ENCODE peak calls at places on chromosomes 16 and 17, in nine cellular contexts. One of them, this sample, is unnamed.

GRCh38 chr16:12588510-12588909 is 215.2 kb downstream of the CPPED1 start:
- DNase-seq in HFF-Myc: no peak
- DNase-seq in left lung: no peak
- DNase-seq in HCT116: no peak
- DNase-seq in astrocyte of the spinal cord: no peak
- DNase-seq in fibroblast of mammary gland: no peak
- DNase-seq in thoracic aorta: no peak
- DNase-seq in fibroblast of the aortic adventitia: no peak
- DNase-seq in NB4: no peak
- DNase-seq in this sample: no peak

GRCh38 chr17:3738562-3739295 is 15.0 kb downstream of the HASPIN start:
- DNase-seq in HCT116: no peak
- DNase-seq in left lung: peak; percentile 74
- DNase-seq in fibroblast of mammary gland: no peak
- DNase-seq in NB4: no peak
- DNase-seq in astrocyte of the spinal cord: peak; percentile 5
- DNase-seq in thoracic aorta: no peak
- DNase-seq in fibroblast of the aortic adventitia: no peak
- DNase-seq in HFF-Myc: no peak
- DNase-seq in this sample: no peak

GRCh38 chr16:66692341-66692740 is 4.2 kb downstream of the CMTM4 start:
- DNase-seq in left lung: no peak
- DNase-seq in fibroblast of the aortic adventitia: no peak
- DNase-seq in HFF-Myc: no peak
- DNase-seq in fibroblast of mammary gland: no peak
- DNase-seq in NB4: no peak
- DNase-seq in HCT116: no peak
- DNase-seq in astrocyte of the spinal cord: no peak
- DNase-seq in thoracic aorta: no peak
- DNase-seq in this sample: no peak

GRCh38 chr17:65071861-65072260 is 15.3 kb upstream of the GNA13 start:
- DNase-seq in astrocyte of the spinal cord: no peak
- DNase-seq in fibroblast of mammary gland: peak; percentile 74
- DNase-seq in thoracic aorta: no peak
- DNase-seq in HCT116: no peak
- DNase-seq in HFF-Myc: no peak
- DNase-seq in fibroblast of the aortic adventitia: peak; percentile 56
- DNase-seq in NB4: no peak
- DNase-seq in left lung: no peak
- DNase-seq in this sample: no peak

GRCh38 chr16:83995756-83996155 is 27.7 kb downstream of the NECAB2 start:
- DNase-seq in HCT116: peak; percentile 18
- DNase-seq in thoracic aorta: no peak
- DNase-seq in left lung: no peak
- DNase-seq in NB4: no peak
- DNase-seq in fibroblast of the aortic adventitia: no peak
- DNase-seq in astrocyte of the spinal cord: peak; percentile 74
- DNase-seq in fibroblast of mammary gland: no peak
- DNase-seq in HFF-Myc: no peak
- DNase-seq in this sample: no peak

GRCh38 chr17:65783845-65784334 is 222.4 kb upstream of the AXIN2 start:
- DNase-seq in NB4: no peak
- DNase-seq in HFF-Myc: peak; percentile 56
- DNase-seq in astrocyte of the spinal cord: peak; percentile 95
- DNase-seq in HCT116: peak; percentile 76
- DNase-seq in left lung: no peak
- DNase-seq in fibroblast of the aortic adventitia: peak; percentile 97
- DNase-seq in fibroblast of mammary gland: peak; percentile 94
- DNase-seq in thoracic aorta: no peak
- DNase-seq in this sample: peak; percentile 91

GRCh38 chr16:53678155-53678554 is 25.5 kb downstream of the RPGRIP1L start:
- DNase-seq in NB4: no peak
- DNase-seq in thoracic aorta: no peak
- DNase-seq in astrocyte of the spinal cord: no peak
- DNase-seq in fibroblast of the aortic adventitia: no peak
- DNase-seq in left lung: no peak
- DNase-seq in fibroblast of mammary gland: no peak
- DNase-seq in HFF-Myc: no peak
- DNase-seq in HCT116: no peak
- DNase-seq in this sample: no peak

GRCh38 chr17:63928172-63928666 is 3.9 kb downstream of the CD79B start:
- DNase-seq in fibroblast of mammary gland: no peak
- DNase-seq in NB4: no peak
- DNase-seq in astrocyte of the spinal cord: no peak
- DNase-seq in HCT116: no peak
- DNase-seq in fibroblast of the aortic adventitia: no peak
- DNase-seq in left lung: no peak
- DNase-seq in HFF-Myc: no peak
- DNase-seq in thoracic aorta: no peak
- DNase-seq in this sample: no peak

GRCh38 chr16:31001507-31002251 is 8.8 kb downstream of the STX1B start:
- DNase-seq in NB4: no peak
- DNase-seq in astrocyte of the spinal cord: no peak
- DNase-seq in left lung: no peak
- DNase-seq in thoracic aorta: no peak
- DNase-seq in HCT116: no peak
- DNase-seq in fibroblast of the aortic adventitia: no peak
- DNase-seq in fibroblast of mammary gland: no peak
- DNase-seq in HFF-Myc: no peak
- DNase-seq in this sample: no peak
- H3K4me3 ChIP-seq in NB4: no peak overlapping the region
- H3K4me3 ChIP-seq in astrocyte of the spinal cord: no peak overlapping the region
- H3K4me3 ChIP-seq in left lung: no peak overlapping the region
- H3K4me3 ChIP-seq in thoracic aorta: no peak overlapping the region
- H3K4me3 ChIP-seq in HCT116: no peak overlapping the region
- H3K4me3 ChIP-seq in fibroblast of the aortic adventitia: no peak overlapping the region
- H3K4me3 ChIP-seq in fibroblast of mammary gland: no peak overlapping the region
- H3K4me3 ChIP-seq in HFF-Myc: no peak overlapping the region
- H3K4me3 ChIP-seq in this sample: no peak overlapping the region

DNA sequence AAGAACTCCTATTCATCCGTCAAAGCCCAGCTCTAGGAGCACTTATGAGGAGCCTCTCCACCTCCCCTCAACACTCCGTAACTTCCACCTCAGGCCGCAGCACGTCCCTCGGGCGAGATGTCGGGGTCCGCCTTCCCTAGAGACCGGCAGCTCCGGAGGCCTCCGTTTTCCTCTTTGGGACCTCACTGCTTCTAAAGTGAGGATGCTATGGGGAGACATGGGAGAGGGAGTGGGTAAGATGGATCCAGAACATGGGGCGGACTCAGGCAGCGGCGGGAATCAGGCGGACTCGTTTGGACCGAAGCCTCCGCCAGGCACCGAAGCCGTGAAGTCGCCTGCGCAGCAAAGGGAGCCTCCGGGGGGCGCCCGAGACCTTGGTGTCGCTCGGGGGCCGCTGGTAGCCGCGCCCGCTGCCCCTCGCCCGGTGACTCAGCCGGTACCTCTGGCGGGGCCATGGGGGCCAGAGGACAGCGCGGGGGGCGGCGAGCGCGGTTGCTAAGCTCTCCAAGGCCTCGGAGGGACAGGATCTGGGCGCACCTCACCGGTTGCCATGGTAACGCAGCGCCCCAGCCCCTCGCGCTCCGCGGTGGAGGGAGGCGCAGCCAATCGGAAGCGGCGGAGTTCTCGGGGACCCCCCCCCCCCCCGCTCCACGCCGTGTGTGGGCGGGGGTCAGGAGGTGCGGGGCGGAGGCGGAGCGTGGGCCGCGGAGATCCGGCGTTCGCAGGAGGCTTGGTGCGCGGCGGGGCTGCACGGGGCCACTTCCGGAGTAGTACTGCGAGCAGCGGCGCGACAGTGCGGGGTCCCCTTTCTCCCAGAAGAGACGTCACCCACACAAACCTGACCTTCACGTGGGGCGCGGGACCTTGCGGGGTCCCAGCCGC is 1.3 kb upstream of the HIC1 start:
- DNase-seq in NB4: peak; percentile 69
- DNase-seq in astrocyte of the spinal cord: peak; percentile 83
- DNase-seq in fibroblast of mammary gland: peak; percentile 76
- DNase-seq in fibroblast of the aortic adventitia: peak; percentile 64
- DNase-seq in thoracic aorta: no peak
- DNase-seq in HCT116: no peak
- DNase-seq in left lung: peak; percentile 73
- DNase-seq in HFF-Myc: no peak
- DNase-seq in this sample: peak; percentile 74
- TF ChIP-seq CTCF in NB4: peak; percentile 26
- TF ChIP-seq CTCF in astrocyte of the spinal cord: peak; percentile 60
- TF ChIP-seq CTCF in fibroblast of mammary gland: peak; percentile 42
- TF ChIP-seq CTCF in fibroblast of the aortic adventitia: peak; percentile 57
- TF ChIP-seq CTCF in thoracic aorta: no peak
- TF ChIP-seq CTCF in HCT116: no peak
- TF ChIP-seq CTCF in left lung: peak; percentile 41
- TF ChIP-seq CTCF in HFF-Myc: peak; percentile 67
- TF ChIP-seq CTCF in this sample: peak; percentile 43

DNA sequence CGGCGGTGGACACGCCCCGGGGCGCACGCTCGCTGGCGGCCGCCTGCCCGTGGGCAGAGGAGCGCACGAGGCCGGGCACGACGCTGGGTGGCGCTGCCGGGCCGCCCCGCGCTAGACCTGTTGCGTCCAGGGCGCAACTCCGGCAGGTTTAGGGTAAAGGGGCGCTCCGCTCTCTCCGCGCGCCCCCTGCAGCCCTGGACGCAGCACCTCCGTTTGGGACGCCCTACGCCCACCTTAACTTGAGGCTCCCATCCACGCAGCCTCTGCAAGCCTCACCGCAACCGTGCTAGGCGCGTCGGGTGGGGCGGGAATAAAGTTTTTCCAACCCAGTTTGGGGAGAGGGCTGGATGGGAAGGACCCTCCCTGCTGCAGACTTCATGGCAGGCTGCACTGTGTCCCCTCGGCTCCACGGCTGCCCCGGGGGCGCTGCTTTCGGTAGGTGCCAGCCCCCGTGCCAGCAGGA is 299 bp upstream of the SYT17 start:
- DNase-seq in left lung: peak; percentile 75
- DNase-seq in fibroblast of mammary gland: peak; percentile 63
- DNase-seq in HCT116: peak; percentile 60
- DNase-seq in fibroblast of the aortic adventitia: peak; percentile 25
- DNase-seq in HFF-Myc: no peak
- DNase-seq in NB4: peak; percentile 66
- DNase-seq in astrocyte of the spinal cord: peak; percentile 51
- DNase-seq in thoracic aorta: no peak
- DNase-seq in this sample: peak; percentile 70
- H3K4me3 ChIP-seq in left lung: peak overlapping the region; percentile 71
- H3K4me3 ChIP-seq in fibroblast of mammary gland: peak overlapping the region; percentile 22
- H3K4me3 ChIP-seq in HCT116: peak overlapping the region; percentile 78
- H3K4me3 ChIP-seq in fibroblast of the aortic adventitia: no peak overlapping the region
- H3K4me3 ChIP-seq in HFF-Myc: peak overlapping the region; percentile 25
- H3K4me3 ChIP-seq in NB4: no peak overlapping the region
- H3K4me3 ChIP-seq in astrocyte of the spinal cord: peak overlapping the region; percentile 22
- H3K4me3 ChIP-seq in thoracic aorta: peak overlapping the region; percentile 71
- H3K4me3 ChIP-seq in this sample: peak overlapping the region; percentile 21

GRCh38 chr16:11101695-11102522 is 154.1 kb downstream of the SOCS1 start:
- DNase-seq in fibroblast of the aortic adventitia: peak; percentile 92
- DNase-seq in thoracic aorta: no peak
- DNase-seq in HCT116: no peak
- DNase-seq in fibroblast of mammary gland: peak; percentile 41
- DNase-seq in HFF-Myc: no peak
- DNase-seq in NB4: no peak
- DNase-seq in astrocyte of the spinal cord: no peak
- DNase-seq in left lung: no peak
- DNase-seq in this sample: peak; percentile 64
- TF ChIP-seq CTCF in fibroblast of the aortic adventitia: peak; percentile 42
- TF ChIP-seq CTCF in thoracic aorta: no peak
- TF ChIP-seq CTCF in HCT116: no peak
- TF ChIP-seq CTCF in fibroblast of mammary gland: peak; percentile 15
- TF ChIP-seq CTCF in HFF-Myc: no peak
- TF ChIP-seq CTCF in NB4: no peak
- TF ChIP-seq CTCF in astrocyte of the spinal cord: peak; percentile 21
- TF ChIP-seq CTCF in left lung: no peak
- TF ChIP-seq CTCF in this sample: peak; percentile 6

GRCh38 chr16:85641776-85642176 is 28.7 kb downstream of the GSE1 start:
- DNase-seq in fibroblast of mammary gland: peak; percentile 18
- DNase-seq in HCT116: no peak
- DNase-seq in HFF-Myc: no peak
- DNase-seq in fibroblast of the aortic adventitia: peak; percentile 37
- DNase-seq in astrocyte of the spinal cord: no peak
- DNase-seq in NB4: no peak
- DNase-seq in thoracic aorta: no peak
- DNase-seq in left lung: no peak
- DNase-seq in this sample: no peak
- H3K4me3 ChIP-seq in fibroblast of mammary gland: no peak overlapping the region
- H3K4me3 ChIP-seq in HCT116: no peak overlapping the region
- H3K4me3 ChIP-seq in HFF-Myc: no peak overlapping the region
- H3K4me3 ChIP-seq in fibroblast of the aortic adventitia: no peak overlapping the region
- H3K4me3 ChIP-seq in astrocyte of the spinal cord: no peak overlapping the region
- H3K4me3 ChIP-seq in NB4: no peak overlapping the region
- H3K4me3 ChIP-seq in thoracic aorta: peak overlapping the region; percentile 21
- H3K4me3 ChIP-seq in left lung: no peak overlapping the region
- H3K4me3 ChIP-seq in this sample: no peak overlapping the region

GRCh38 chr17:59845595-59846390 is 47.0 kb downstream of the TUBD1 start:
- DNase-seq in HFF-Myc: no peak
- DNase-seq in astrocyte of the spinal cord: peak; percentile 94
- DNase-seq in NB4: peak; percentile 45
- DNase-seq in HCT116: peak; percentile 90
- DNase-seq in fibroblast of mammary gland: peak; percentile 91
- DNase-seq in thoracic aorta: no peak
- DNase-seq in fibroblast of the aortic adventitia: peak; percentile 88
- DNase-seq in left lung: peak; percentile 66
- DNase-seq in this sample: peak; percentile 78

GRCh38 chr17:59842901-59843652 is 49.7 kb downstream of the TUBD1 start:
- DNase-seq in HFF-Myc: peak; percentile 89
- DNase-seq in astrocyte of the spinal cord: peak; percentile 98
- DNase-seq in HCT116: peak; percentile 96
- DNase-seq in left lung: peak; percentile 88
- DNase-seq in thoracic aorta: no peak
- DNase-seq in fibroblast of the aortic adventitia: peak; percentile 97
- DNase-seq in fibroblast of mammary gland: peak; percentile 94
- DNase-seq in NB4: peak; percentile 51
- DNase-seq in this sample: peak; percentile 99

GRCh38 chr17:59848385-59848668 is 44.4 kb downstream of the TUBD1 start:
- DNase-seq in thoracic aorta: no peak
- DNase-seq in left lung: no peak
- DNase-seq in astrocyte of the spinal cord: no peak
- DNase-seq in fibroblast of the aortic adventitia: no peak
- DNase-seq in fibroblast of mammary gland: no peak
- DNase-seq in HCT116: no peak
- DNase-seq in HFF-Myc: no peak
- DNase-seq in NB4: no peak
- DNase-seq in this sample: no peak

GRCh38 chr17:59846391-59847165 is 46.2 kb downstream of the TUBD1 start:
- DNase-seq in fibroblast of the aortic adventitia: peak; percentile 93
- DNase-seq in HFF-Myc: no peak
- DNase-seq in thoracic aorta: no peak
- DNase-seq in astrocyte of the spinal cord: peak; percentile 95
- DNase-seq in left lung: peak; percentile 54
- DNase-seq in fibroblast of mammary gland: peak; percentile 92
- DNase-seq in NB4: no peak
- DNase-seq in HCT116: peak; percentile 94
- DNase-seq in this sample: peak; percentile 87

GRCh38 chr17:59844884-59845594 is 47.7 kb downstream of the TUBD1 start:
- DNase-seq in thoracic aorta: no peak
- DNase-seq in NB4: no peak
- DNase-seq in left lung: no peak
- DNase-seq in fibroblast of the aortic adventitia: no peak
- DNase-seq in HFF-Myc: no peak
- DNase-seq in fibroblast of mammary gland: peak; percentile 78
- DNase-seq in astrocyte of the spinal cord: peak; percentile 91
- DNase-seq in HCT116: no peak
- DNase-seq in this sample: peak; percentile 77
- TF ChIP-seq CTCF in thoracic aorta: no peak
- TF ChIP-seq CTCF in NB4: no peak
- TF ChIP-seq CTCF in left lung: no peak
- TF ChIP-seq CTCF in fibroblast of the aortic adventitia: no peak
- TF ChIP-seq CTCF in HFF-Myc: no peak
- TF ChIP-seq CTCF in fibroblast of mammary gland: no peak
- TF ChIP-seq CTCF in astrocyte of the spinal cord: no peak
- TF ChIP-seq CTCF in HCT116: no peak
- TF ChIP-seq CTCF in this sample: no peak